ENCODE peak calls at places on chromosomes 6 and 20, in seven cellular contexts. H is body of pancreas, A is thoracic aorta, F is mammary epithelial cell, V is tibial artery, G is heart right ventricle, Z is AG09309. Y is an unnamed sample.
A peak's percentile ranks its signal among the peaks of the same experiment; 100 is the strongest.

GRCh38 chr6:12097791-12098190 is 85.7 kb downstream of the HIVEP1 start:
- DNase-seq in A (no peak), F (peak; percentile 31), Z (peak; percentile 11), V (no peak), G (no peak), H (no peak), Y (no peak)

GRCh38 chr6:4756247-4756646 is 20.0 kb upstream of the CDYL start:
- DNase-seq in G (no peak), A (no peak), F (no peak), Z (no peak), H (no peak), V (no peak), Y (no peak)

GRCh38 chr6:30776361-30777223 is 32.2 kb upstream of the IER3 start:
- DNase-seq in G (no peak), V (no peak), F (no peak), A (no peak), Z (no peak), H (no peak), Y (no peak)

GRCh38 chr20:3711418-3712043 is 869 bp downstream of the SIGLEC1 start:
- DNase-seq in Z (no peak), V (no peak), H (no peak), A (no peak), F (no peak), G (no peak), Y (no peak)

GRCh38 chr6:2733324-2733723 is 17.4 kb downstream of the MYLK4 start:
- DNase-seq in F (no peak), A (peak; percentile 30), G (peak; percentile 64), Z (no peak), H (peak; percentile 30), V (peak; percentile 84), Y (no peak)

GRCh38 chr6:68642081-68642480 is 7.0 kb downstream of the ADGRB3 start:
- DNase-seq in H (no peak), G (no peak), Z (no peak), F (no peak), V (no peak), A (no peak), Y (no peak)

GRCh38 chr20:49831770-49832631 is 19.4 kb downstream of the SLC9A8 start:
- DNase-seq in V (no peak), F (no peak), A (no peak), G (no peak), H (no peak), Z (no peak), Y (no peak)

GRCh38 chr20:23255658-23256385 is 94.8 kb upstream of the NXT1 start:
- DNase-seq in A (no peak), V (no peak), Z (no peak), H (no peak), F (no peak), G (no peak), Y (no peak)

GRCh38 chr6:4020822-4021132 is 58.2 kb downstream of the FAM217A start:
- DNase-seq in Z (no peak), H (no peak), F (no peak), A (no peak), V (no peak), G (no peak), Y (no peak)

GRCh38 chr6:105780146-105780860 is 305.8 kb upstream of the PRDM1 start:
- DNase-seq in H (no peak), V (no peak), A (no peak), F (peak; percentile 90), G (no peak), Z (no peak), Y (no peak)

GRCh38 chr6:160330621-160331020 is 17.6 kb upstream of the SLC22A3 start:
- DNase-seq in V (no peak), H (no peak), Z (no peak), F (no peak), G (no peak), A (no peak), Y (no peak)

GRCh38 chr6:80939936-80940335 is 812.5 kb downstream of the TENT5A start:
- DNase-seq in F (peak; percentile 19), H (no peak), V (no peak), Z (no peak), G (no peak), A (no peak), Y (no peak)
- H3K4me3 ChIP-seq in F (no peak overlapping the region), H (no peak overlapping the region), V (no peak overlapping the region), Z (no peak overlapping the region), G (no peak overlapping the region), A (no peak overlapping the region), Y (no peak overlapping the region)

GRCh38 chr6:163759542-163759941 is 345.0 kb downstream of the QKI start:
- DNase-seq in G (no peak), V (no peak), Z (no peak), F (no peak), H (no peak), A (no peak), Y (no peak)
- TF ChIP-seq CTCF in G (no peak), V (no peak), Z (no peak), F (no peak), H (no peak), A (no peak), Y (no peak)

GRCh38 chr6:25457519-25457918 is 178.3 kb downstream of the CARMIL1 start:
- DNase-seq in A (no peak), V (no peak), Z (no peak), G (no peak), H (no peak), F (no peak), Y (no peak)

GRCh38 chr6:25454141-25454540 is 175.0 kb downstream of the CARMIL1 start:
- DNase-seq in A (no peak), G (no peak), F (no peak), Z (no peak), H (no peak), V (no peak), Y (no peak)

GRCh38 chr6:25452027-25452426 is 172.9 kb downstream of the CARMIL1 start:
- DNase-seq in F (no peak), A (no peak), V (no peak), H (no peak), Z (no peak), G (no peak), Y (no peak)

GRCh38 chr6:25456656-25457055 is 177.5 kb downstream of the CARMIL1 start:
- DNase-seq in F (no peak), Z (no peak), G (no peak), V (no peak), A (no peak), H (no peak), Y (no peak)

DNA sequence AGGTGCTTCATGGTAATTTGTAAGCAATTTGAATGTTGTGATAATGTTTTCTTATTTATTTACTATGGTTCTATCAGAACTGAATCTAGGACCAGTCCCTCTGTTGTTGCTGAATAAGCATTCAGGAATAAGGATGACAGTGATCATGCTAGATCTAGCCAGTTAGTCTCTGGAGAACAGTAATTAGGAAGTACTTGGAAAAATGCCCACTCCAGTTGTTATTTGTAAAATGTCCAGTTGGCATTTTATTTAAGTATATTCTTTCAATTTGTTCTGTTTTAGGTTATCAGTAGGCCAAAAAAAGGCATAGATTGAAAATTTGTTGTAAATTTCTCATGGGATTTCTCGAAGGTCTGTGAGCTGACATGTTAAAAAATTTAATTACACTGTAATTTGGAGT is 177.1 kb downstream of the CARMIL1 start:
- DNase-seq in G (no peak), V (no peak), F (no peak), Z (no peak), A (no peak), H (no peak), Y (no peak)
- H3K4me3 ChIP-seq in G (no peak overlapping the region), V (no peak overlapping the region), F (no peak overlapping the region), Z (no peak overlapping the region), A (no peak overlapping the region), H (no peak overlapping the region), Y (no peak overlapping the region)

DNA sequence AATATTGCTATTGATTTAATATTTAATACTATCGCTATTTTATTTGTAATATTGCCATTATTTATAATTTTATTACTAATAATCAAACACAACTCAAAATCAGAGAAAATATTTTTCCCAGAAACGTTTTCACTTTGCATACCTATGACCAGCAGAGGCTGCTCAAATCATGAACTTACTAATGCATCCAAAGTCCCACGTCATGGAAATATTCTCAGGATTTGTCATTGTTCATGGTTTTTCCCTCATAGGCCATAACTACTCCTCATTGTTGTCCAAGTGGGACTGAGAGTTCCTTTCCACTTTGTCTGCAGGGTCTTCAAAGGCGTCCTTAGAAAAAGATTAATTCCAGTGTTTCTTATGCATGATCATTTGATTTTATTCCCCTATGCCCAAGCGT is 344.8 kb downstream of the THBS2 start:
- DNase-seq in V (no peak), G (no peak), H (no peak), F (peak; percentile 54), A (no peak), Z (peak; percentile 84), Y (no peak)
- TF ChIP-seq CTCF in V (no peak), G (no peak), H (no peak), F (peak; percentile 21), A (no peak), Z (peak; percentile 47), Y (peak; percentile 5)

GRCh38 chr6:83069633-83070032 is 2.2 kb downstream of the DOP1A start:
- DNase-seq in G (no peak), H (no peak), A (no peak), V (no peak), F (no peak), Z (no peak), Y (no peak)
- H3K4me3 ChIP-seq in G (no peak overlapping the region), H (no peak overlapping the region), A (no peak overlapping the region), V (no peak overlapping the region), F (peak overlapping the region; percentile 94), Z (no peak overlapping the region), Y (no peak overlapping the region)

GRCh38 chr6:1363729-1364572 is 25.4 kb upstream of the FOXF2 start:
- DNase-seq in H (peak; percentile 51), A (no peak), Z (no peak), G (no peak), F (no peak), V (no peak), Y (peak; percentile 30)
- TF ChIP-seq CTCF in H (peak; percentile 14), A (no peak), Z (peak; percentile 35), G (peak; percentile 25), F (peak; percentile 53), V (no peak), Y (peak; percentile 36)

GRCh38 chr6:158988477-158988876 is 11.5 kb downstream of the RSPH3 start:
- DNase-seq in A (no peak), F (no peak), H (no peak), Z (no peak), G (no peak), V (no peak), Y (no peak)
- H3K4me3 ChIP-seq in A (no peak overlapping the region), F (no peak overlapping the region), H (no peak overlapping the region), Z (no peak overlapping the region), G (no peak overlapping the region), V (no peak overlapping the region), Y (no peak overlapping the region)

DNA sequence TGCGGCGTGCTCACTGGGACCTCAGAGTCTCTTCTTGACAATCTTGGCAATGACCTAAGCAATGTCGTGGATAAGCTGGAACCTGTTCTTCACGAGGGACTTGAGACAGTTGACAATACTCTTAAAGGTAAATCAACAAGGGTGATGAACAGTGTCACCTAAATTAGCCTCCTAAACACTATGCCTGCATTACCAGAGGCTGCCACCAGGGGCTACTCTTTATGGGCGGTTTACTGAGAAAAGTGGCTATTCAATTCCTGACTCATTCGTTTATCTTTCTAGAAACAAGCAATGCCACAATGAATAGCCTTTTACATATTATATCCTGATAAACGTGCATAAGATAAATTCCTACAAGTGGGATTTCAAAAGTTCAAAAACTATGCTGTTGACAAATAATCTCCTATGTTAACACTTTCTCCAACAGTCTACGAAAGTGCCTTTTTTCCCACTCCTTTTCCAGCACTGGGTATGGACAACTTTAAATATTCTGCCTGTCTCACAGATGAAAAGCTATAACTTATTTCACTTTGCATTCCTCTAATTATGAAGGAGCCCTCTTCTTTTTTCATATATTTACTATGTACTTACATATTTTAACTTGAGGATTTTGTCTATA is 1.3 kb downstream of the BPIFA2 start:
- DNase-seq in G (no peak), A (no peak), Z (no peak), V (no peak), H (no peak), F (no peak), Y (peak; percentile 4)
- TF ChIP-seq CTCF in G (peak; percentile 8), A (peak; percentile 27), Z (peak; percentile 24), V (peak; percentile 8), H (peak; percentile 19), F (peak; percentile 42), Y (peak; percentile 72)

Y was measured in HFF-Myc.